ENCODE peak calls at places on chromosome X, in five cellular contexts. A, O, H, W and J are unnamed samples.

GRCh38 chrX:65871671-65872311 is 168.1 kb downstream of the VSIG4 start:
- DNase-seq in W (peak), O (no peak), H (no peak), A (peak), J (peak)

GRCh38 chrX:13851996-13852695 is 35.3 kb upstream of the GPM6B start:
- DNase-seq in O (no peak), H (no peak), A (peak), W (peak), J (peak)

GRCh38 chrX:22424141-22424915 is 151.6 kb downstream of the CBLL2 start:
- DNase-seq in A (no peak), O (no peak), W (no peak), H (no peak), J (no peak)

GRCh38 chrX:85627363-85627762 is 247.9 kb upstream of the POF1B start:
- DNase-seq in O (no peak), A (no peak), H (peak), W (no peak), J (no peak)

GRCh38 chrX:53990201-53990600 is 54.1 kb downstream of the PHF8 start:
- DNase-seq in H (peak), O (no peak), A (no peak), W (no peak), J (no peak)

GRCh38 chrX:116281106-116281505 is 110.6 kb downstream of the AGTR2 start:
- DNase-seq in A (no peak), H (no peak), W (no peak), O (no peak), J (no peak)

GRCh38 chrX:34365482-34365881 is 233.4 kb upstream of the FAM47A start:
- DNase-seq in A (no peak), O (peak), H (peak), W (no peak), J (no peak)

GRCh38 chrX:18455384-18455783 is 30.0 kb downstream of the CDKL5 start:
- DNase-seq in O (no peak), A (no peak), H (no peak), W (no peak), J (no peak)

GRCh38 chrX:41664307-41665299 is 24.2 kb upstream of the GPR34 start:
- DNase-seq in H (peak), W (peak), A (peak), O (no peak), J (peak)

GRCh38 chrX:108001218-108001814 is 19.1 kb upstream of the TEX13B start:
- DNase-seq in W (no peak), H (peak), A (peak), O (peak), J (peak)

GRCh38 chrX:16462912-16463311 is 187.0 kb upstream of the S100G start:
- DNase-seq in W (no peak), A (no peak), O (peak), H (peak), J (no peak)

GRCh38 chrX:7347465-7347864 is 199.5 kb upstream of the PUDP start:
- DNase-seq in O (no peak), H (no peak), W (no peak), A (no peak), J (no peak)

GRCh38 chrX:134423606-134424005 is 36.4 kb upstream of the HPRT1 start:
- DNase-seq in A (no peak), H (peak), W (no peak), O (peak), J (no peak)

GRCh38 chrX:72016881-72017783 is 106.5 kb downstream of the NHSL2 start:
- DNase-seq in A (no peak), O (no peak), W (no peak), H (no peak), J (no peak)

GRCh38 chrX:10952619-10953018 is 158.5 kb upstream of the HCCS start:
- DNase-seq in H (peak), W (no peak), O (no peak), A (no peak), J (no peak)

GRCh38 chrX:51296138-51296537 is 36.5 kb upstream of the NUDT10 start:
- DNase-seq in O (no peak), H (no peak), W (no peak), A (no peak), J (no peak)

GRCh38 chrX:108834036-108834435 is 97.7 kb upstream of the IRS4 start:
- DNase-seq in H (no peak), W (no peak), A (no peak), O (no peak), J (no peak)

GRCh38 chrX:42783456-42783855 is 5.5 kb upstream of the PPP1R2C start:
- DNase-seq in H (no peak), A (no peak), W (no peak), O (no peak), J (no peak)

GRCh38 chrX:7307720-7308119 is 159.8 kb upstream of the PUDP start:
- DNase-seq in W (no peak), H (no peak), O (no peak), A (no peak), J (no peak)

GRCh38 chrX:113399501-113400192 is 559.0 kb upstream of the AMOT start:
- DNase-seq in H (no peak), A (no peak), O (peak), W (no peak), J (no peak)

GRCh38 chrX:11290673-11291072 is 2.5 kb upstream of the AMELX start:
- DNase-seq in H (no peak), O (no peak), A (peak), W (no peak), J (no peak)

GRCh38 chrX:132740316-132741123 is 217.9 kb downstream of the HS6ST2 start:
- DNase-seq in H (no peak), O (no peak), A (no peak), W (no peak), J (no peak)

GRCh38 chrX:13066391-13066790 is 22.0 kb upstream of the FAM9C start:
- DNase-seq in H (no peak), A (no peak), W (no peak), O (no peak), J (no peak)

GRCh38 chrX:9204560-9204959 is 170.6 kb upstream of the FAM9B start:
- DNase-seq in A (no peak), O (no peak), H (peak), W (no peak), J (no peak)

GRCh38 chrX:44431206-44431605 is 87.7 kb upstream of the EFHC2 start:
- DNase-seq in W (no peak), O (peak), A (no peak), H (peak), J (no peak)

GRCh38 chrX:67720344-67720743 is 176.5 kb downstream of the AR start:
- DNase-seq in O (peak), A (no peak), W (no peak), H (no peak), J (no peak)

GRCh38 chrX:57680160-57680559 is at the start of gene NLRP2B:
- DNase-seq in W (no peak), H (no peak), A (no peak), O (no peak), J (no peak)

GRCh38 chrX:27571164-27571563 is 19.0 kb upstream of the DCAF8L2 start:
- DNase-seq in H (no peak), O (no peak), W (no peak), A (no peak), J (no peak)

GRCh38 chrX:5876984-5877655 is 351.5 kb downstream of the NLGN4X start:
- DNase-seq in H (no peak), W (no peak), O (peak), A (peak), J (no peak)

GRCh38 chrX:136064661-136065043 is 79.4 kb downstream of the SLC9A6 start:
- DNase-seq in O (no peak), A (no peak), H (peak), W (no peak), J (no peak)

GRCh38 chrX:102832661-102833060 is 104.4 kb upstream of the RAB40AL start:
- DNase-seq in O (peak), A (no peak), H (peak), W (no peak), J (no peak)

GRCh38 chrX:124343016-124343415 is 3.3 kb upstream of the SH2D1A start:
- DNase-seq in A (no peak), O (no peak), H (no peak), W (no peak), J (no peak)

GRCh38 chrX:44223150-44223549 is 120.3 kb downstream of the EFHC2 start:
- DNase-seq in O (peak), W (no peak), A (no peak), H (peak), J (no peak)

GRCh38 chrX:133989993-133990392 is 4.6 kb upstream of the GPC3 start:
- DNase-seq in H (no peak), W (no peak), O (no peak), A (no peak), J (no peak)

GRCh38 chrX:151801980-151802379 is 67.4 kb downstream of the CNGA2 start:
- DNase-seq in O (no peak), W (no peak), A (no peak), H (no peak), J (no peak)
- TF ChIP-seq CTCF in O (peak), W (no peak), A (no peak), H (peak), J (no peak)

GRCh38 chrX:38632516-38632915 is 71.2 kb downstream of the TSPAN7 start:
- DNase-seq in H (no peak), A (no peak), O (no peak), W (no peak), J (no peak)

GRCh38 chrX:38628587-38628986 is 67.2 kb downstream of the TSPAN7 start:
- DNase-seq in A (no peak), H (no peak), O (no peak), W (no peak), J (no peak)

GRCh38 chrX:38627683-38628082 is 66.3 kb downstream of the TSPAN7 start:
- DNase-seq in A (peak), W (peak), H (peak), O (peak), J (no peak)
- TF ChIP-seq CTCF in A (peak), W (peak), H (peak), O (peak), J (peak)

GRCh38 chrX:40473460-40474204 is 107.1 kb upstream of the ATP6AP2 start:
- DNase-seq in A (no peak), O (no peak), W (no peak), H (no peak), J (no peak)

GRCh38 chrX:40470830-40471429 is 109.8 kb upstream of the ATP6AP2 start:
- DNase-seq in A (no peak), H (no peak), W (no peak), O (no peak), J (no peak)

GRCh38 chrX:40469316-40469715 is 111.5 kb upstream of the ATP6AP2 start:
- DNase-seq in H (no peak), W (no peak), A (no peak), O (no peak), J (no peak)

GRCh38 chrX:40474205-40474626 is 106.6 kb upstream of the ATP6AP2 start:
- DNase-seq in O (peak), H (peak), W (no peak), A (no peak), J (no peak)

DNA sequence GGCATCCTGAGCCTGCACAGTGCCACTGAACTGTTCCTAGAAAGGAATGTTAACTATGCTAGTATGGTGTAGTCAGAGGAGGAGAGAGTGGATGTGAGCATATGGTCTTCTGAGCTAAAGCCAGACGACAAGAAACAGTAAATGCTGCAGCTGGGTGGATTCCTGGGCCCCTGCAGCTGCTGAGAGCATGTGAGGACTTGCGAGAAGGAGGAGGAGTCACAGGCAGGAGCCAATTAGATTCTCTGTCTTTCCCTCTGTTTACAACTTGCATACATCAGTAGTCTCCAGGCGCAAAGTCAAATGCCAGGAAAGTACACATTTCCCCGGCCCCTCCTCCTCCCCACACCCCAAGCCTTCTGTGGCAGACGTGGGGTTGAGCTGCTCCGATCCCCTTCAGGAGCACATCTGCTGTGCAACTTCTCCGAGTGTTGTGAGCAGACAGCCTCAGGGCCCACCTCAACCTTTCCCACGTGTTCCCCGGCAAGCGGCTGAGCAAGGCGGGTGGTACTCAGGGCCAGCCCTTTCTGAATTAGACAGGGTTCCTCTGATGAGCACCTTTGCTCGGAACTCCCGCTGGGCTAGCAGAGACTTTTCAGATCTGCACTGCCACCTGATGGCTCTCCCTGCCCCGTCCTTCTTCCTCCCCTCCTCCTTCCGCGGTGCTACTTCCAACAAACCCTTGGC is 108.7 kb upstream of the ATP6AP2 start:
- DNase-seq in A (peak), H (peak), O (peak), W (peak), J (peak)
- TF ChIP-seq CTCF in A (peak), H (no peak), O (no peak), W (peak), J (peak)

GRCh38 chrX:115173181-115173580 is 16.0 kb upstream of the RBMXL3 start:
- DNase-seq in H (no peak), O (no peak), W (no peak), A (no peak), J (no peak)

GRCh38 chrX:115177941-115178340 is 11.3 kb upstream of the RBMXL3 start:
- DNase-seq in W (no peak), A (no peak), H (peak), O (peak), J (no peak)

GRCh38 chrX:115178473-115178872 is 10.7 kb upstream of the RBMXL3 start:
- DNase-seq in A (no peak), H (no peak), W (no peak), O (no peak), J (no peak)

GRCh38 chrX:115174548-115174947 is 14.7 kb upstream of the RBMXL3 start:
- DNase-seq in A (no peak), H (peak), W (no peak), O (no peak), J (no peak)
- TF ChIP-seq CTCF in A (no peak), H (no peak), W (no peak), O (no peak), J (no peak)

GRCh38 chrX:69282893-69283690 is 117.8 kb upstream of the PJA1 start:
- DNase-seq in W (no peak), O (no peak), H (no peak), A (no peak), J (no peak)
- TF ChIP-seq CTCF in W (no peak), O (no peak), H (no peak), A (no peak), J (no peak)

DNA sequence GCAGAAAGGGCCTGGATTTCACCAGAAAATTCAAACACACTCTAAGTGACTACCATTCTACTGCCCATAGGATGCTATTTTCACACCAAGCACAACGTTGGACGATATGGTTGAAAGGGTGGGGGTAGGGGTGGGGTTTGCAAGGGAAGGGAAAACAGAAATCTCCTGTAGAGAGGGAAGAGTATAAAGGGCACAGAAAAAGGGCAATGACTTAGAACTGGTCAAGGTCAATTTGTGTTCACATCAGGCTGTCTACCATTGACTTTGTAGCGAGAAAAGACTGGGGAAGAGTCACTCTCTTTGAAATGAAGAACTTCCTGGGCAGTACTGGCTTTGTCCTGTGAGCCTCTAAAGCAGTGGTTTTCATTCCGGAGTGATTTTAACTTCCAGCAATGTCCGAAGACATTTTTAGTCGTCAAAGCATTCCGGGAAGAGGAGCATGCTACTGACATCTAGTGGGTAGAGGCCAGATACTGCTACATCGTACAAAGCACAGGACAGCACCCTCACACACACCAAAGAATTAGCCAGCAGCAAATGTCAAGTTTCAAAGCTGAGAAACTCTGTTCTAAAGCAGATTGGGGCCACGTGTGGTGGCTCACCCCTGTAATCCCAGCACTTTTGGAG is 48.4 kb upstream of the SLC7A3 start:
- DNase-seq in H (peak), A (no peak), W (peak), O (peak), J (no peak)
- TF ChIP-seq CTCF in H (peak), A (peak), W (no peak), O (peak), J (peak)

GRCh38 chrX:75968293-75968692 is 183.2 kb upstream of the MAGEE2 start:
- DNase-seq in W (no peak), A (no peak), H (no peak), O (no peak), J (no peak)

GRCh38 chrX:75963774-75964173 is 178.7 kb upstream of the MAGEE2 start:
- DNase-seq in A (no peak), H (no peak), O (no peak), W (no peak), J (no peak)
- TF ChIP-seq CTCF in A (no peak), H (no peak), O (no peak), W (no peak), J (no peak)

DNA sequence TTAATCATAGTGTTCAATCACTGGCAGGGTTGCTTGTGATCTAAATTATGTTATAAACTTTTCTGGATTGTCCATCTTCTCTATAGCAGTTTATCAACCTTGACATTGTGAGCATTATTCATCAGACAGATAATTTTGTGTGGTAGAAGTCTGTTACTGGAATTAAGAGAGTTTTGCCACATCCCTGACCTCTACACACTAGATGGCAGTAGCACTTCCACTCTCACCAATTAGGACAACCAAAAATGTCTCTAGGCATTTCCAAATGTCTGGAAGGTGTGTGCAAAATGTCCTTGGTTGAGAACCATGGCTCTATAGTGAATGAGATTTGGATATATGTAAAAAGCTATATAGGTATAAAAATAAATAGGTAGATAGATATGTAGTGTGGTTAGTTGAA is 324.1 kb upstream of the FAM47C start:
- DNase-seq in A (no peak), O (no peak), H (no peak), W (no peak), J (no peak)
- TF ChIP-seq CTCF in A (no peak), O (no peak), H (no peak), W (no peak), J (peak)